ENCODE peak calls at places on chromosomes 4 and X, in seven cellular contexts. G is IMR-90, F is PC-9, V is cardiac muscle cell, L is psoas muscle, Q is heart right ventricle, Z is neural progenitor cell. A is an unnamed sample. For H3K36me3 and H3K4me1, the result is how much of the 10 kb centered on the place peaks cover.

GRCh38 chr4:102869569-102870227 is 906 bp downstream of the CISD2 start:
- DNase-seq in G (peak), F (no peak), V (no peak), L (no peak), Q (no peak), Z (no peak), A (no peak)

GRCh38 chr4:111283066-111283677 is 660.3 kb upstream of the PITX2 start:
- DNase-seq in G (peak), F (peak), V (peak), L (peak), Q (peak), Z (peak), A (no peak)

GRCh38 chr4:48949518-48950207 is 36.4 kb upstream of the CWH43 start:
- DNase-seq in G (no peak), F (no peak), V (no peak), L (no peak), Q (no peak), Z (no peak), A (no peak)

GRCh38 chr4:83177182-83177581 is 62.7 kb upstream of the PLAC8 start:
- DNase-seq in G (no peak), F (no peak), V (no peak), L (no peak), Q (no peak), Z (no peak), A (no peak)

GRCh38 chr4:183348706-183349659 is 26.8 kb upstream of the CLDN24 start:
- DNase-seq in G (peak), F (peak), V (no peak), L (no peak), Q (no peak), Z (no peak), A (no peak)

GRCh38 chr4:742742-743311 is 37.2 kb downstream of the PCGF3 start:
- DNase-seq in G (peak), F (peak), V (peak), L (peak), Q (peak), Z (peak), A (peak)

GRCh38 chrX:9566150-9566621 is 101.3 kb downstream of the TBL1X start:
- DNase-seq in G (peak), F (peak), V (no peak), L (peak), Q (peak), Z (no peak), A (no peak)

GRCh38 chr4:48343531-48343930 is 2.2 kb downstream of the SLAIN2 start:
- DNase-seq in G (peak), F (no peak), V (peak), L (no peak), Q (no peak), Z (no peak), A (no peak)

GRCh38 chr4:134708616-134709015 is 507.0 kb upstream of the PABPC4L start:
- DNase-seq in G (no peak), F (no peak), V (no peak), L (no peak), Q (no peak), Z (no peak), A (no peak)

GRCh38 chr4:78706302-78706701 is 69.8 kb upstream of the BMP2K start:
- DNase-seq in G (no peak), F (peak), V (no peak), L (no peak), Q (no peak), Z (no peak), A (no peak)

GRCh38 chr4:157225096-157225495 is 4.6 kb downstream of the GRIA2 start:
- DNase-seq in G (no peak), F (no peak), V (no peak), L (no peak), Q (no peak), Z (no peak), A (no peak)

GRCh38 chr4:139872274-139872673 is 206.7 kb downstream of the MGST2 start:
- DNase-seq in G (peak), F (peak), V (no peak), L (no peak), Q (no peak), Z (no peak), A (no peak)

GRCh38 chr4:6695660-6696581 is 2.2 kb downstream of the S100P start:
- DNase-seq in G (peak), F (peak), V (no peak), L (no peak), Q (no peak), Z (no peak), A (no peak)

GRCh38 chr4:88177981-88178632 is 19.7 kb upstream of the ABCG2 start:
- DNase-seq in G (peak), F (peak), V (peak), L (no peak), Q (no peak), Z (peak), A (no peak)

GRCh38 chrX:48958635-48959094 is 1.3 kb upstream of the OTUD5 start:
- DNase-seq in G (peak), F (peak), V (peak), L (peak), Q (peak), Z (peak), A (no peak)

DNA sequence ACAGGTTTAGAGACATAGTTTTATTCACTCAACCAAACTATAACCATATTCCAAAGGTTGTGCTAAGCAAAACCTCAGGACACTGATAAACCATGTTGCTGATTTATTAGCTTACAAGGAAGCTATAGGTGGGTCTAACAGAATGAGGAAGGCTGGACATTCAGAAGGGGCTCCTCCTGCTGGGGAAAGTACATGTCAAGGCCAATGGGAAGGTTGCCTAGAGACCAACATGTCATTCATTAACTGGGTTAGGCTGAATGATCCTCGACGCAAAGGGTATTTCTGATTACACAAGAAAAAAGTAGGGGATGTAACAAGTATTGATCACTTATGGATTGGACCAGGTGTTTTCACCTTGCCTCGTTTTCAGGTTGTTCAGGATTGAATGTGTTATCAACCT is 30.3 kb downstream of the SLC10A6 start:
- DNase-seq in G (no peak), F (no peak), V (no peak), L (no peak), Q (no peak), Z (no peak), A (no peak)
- TF ChIP-seq CTCF in G (no peak), F (no peak), V (no peak), L (no peak), Q (no peak), Z (no peak), A (no peak)

DNA sequence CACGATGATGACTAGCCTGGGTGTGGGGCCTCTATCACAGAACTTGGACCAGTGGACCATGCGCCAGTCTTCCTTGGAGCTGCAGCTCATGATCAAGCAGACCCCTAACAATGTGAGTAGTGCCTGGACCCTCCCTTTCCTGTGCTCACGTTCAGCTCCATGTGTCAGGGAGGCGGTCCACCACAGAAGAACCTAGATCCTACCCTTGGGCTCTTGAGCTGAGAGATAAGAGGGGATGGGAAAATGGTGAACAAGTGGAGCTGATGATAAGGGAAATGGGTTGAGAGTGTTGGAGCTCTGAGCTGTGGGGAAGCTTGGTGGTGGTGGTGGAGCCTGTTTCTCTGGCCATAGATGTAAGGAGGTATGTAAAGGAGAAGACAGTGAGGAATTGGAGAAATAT is 13.1 kb downstream of the MED12 start:
- DNase-seq in G (no peak), F (no peak), V (no peak), L (no peak), Q (no peak), Z (no peak), A (no peak)
- H3K36me3 ChIP-seq in G (half or more), F (under half), V (under half), L (under half), Q (under half), Z (under half), A (under half)

DNA sequence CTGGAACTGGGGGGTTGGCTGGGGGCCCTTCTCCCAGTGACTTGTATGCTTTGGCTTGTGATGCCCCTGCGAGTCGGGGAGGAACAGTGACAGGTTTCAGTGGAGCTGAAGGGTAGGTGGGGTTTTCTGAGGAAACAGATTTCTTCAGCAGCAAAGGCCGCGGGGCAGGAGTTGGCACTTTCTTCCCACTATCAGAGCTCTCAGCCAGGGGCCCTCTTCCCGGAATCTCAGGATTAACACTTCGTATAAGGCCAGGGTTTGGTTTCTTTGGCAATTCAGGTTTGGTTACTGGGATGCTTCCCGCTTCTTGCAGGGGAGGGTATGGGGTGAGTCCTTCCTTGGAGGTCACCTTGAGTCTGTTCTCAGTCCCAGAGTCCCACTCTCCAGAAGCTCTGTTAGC is 75.4 kb downstream of the RPS3A start:
- DNase-seq in G (no peak), F (no peak), V (no peak), L (no peak), Q (no peak), Z (no peak), A (no peak)
- H3K4me1 ChIP-seq in G (under half), F (under half), V (under half), L (under half), Q (under half), Z (under half), A (under half)

GRCh38 chrX:74614193-74614909 is at the start of gene RLIM:
- DNase-seq in G (peak), F (peak), V (peak), L (peak), Q (peak), Z (peak), A (peak)

DNA sequence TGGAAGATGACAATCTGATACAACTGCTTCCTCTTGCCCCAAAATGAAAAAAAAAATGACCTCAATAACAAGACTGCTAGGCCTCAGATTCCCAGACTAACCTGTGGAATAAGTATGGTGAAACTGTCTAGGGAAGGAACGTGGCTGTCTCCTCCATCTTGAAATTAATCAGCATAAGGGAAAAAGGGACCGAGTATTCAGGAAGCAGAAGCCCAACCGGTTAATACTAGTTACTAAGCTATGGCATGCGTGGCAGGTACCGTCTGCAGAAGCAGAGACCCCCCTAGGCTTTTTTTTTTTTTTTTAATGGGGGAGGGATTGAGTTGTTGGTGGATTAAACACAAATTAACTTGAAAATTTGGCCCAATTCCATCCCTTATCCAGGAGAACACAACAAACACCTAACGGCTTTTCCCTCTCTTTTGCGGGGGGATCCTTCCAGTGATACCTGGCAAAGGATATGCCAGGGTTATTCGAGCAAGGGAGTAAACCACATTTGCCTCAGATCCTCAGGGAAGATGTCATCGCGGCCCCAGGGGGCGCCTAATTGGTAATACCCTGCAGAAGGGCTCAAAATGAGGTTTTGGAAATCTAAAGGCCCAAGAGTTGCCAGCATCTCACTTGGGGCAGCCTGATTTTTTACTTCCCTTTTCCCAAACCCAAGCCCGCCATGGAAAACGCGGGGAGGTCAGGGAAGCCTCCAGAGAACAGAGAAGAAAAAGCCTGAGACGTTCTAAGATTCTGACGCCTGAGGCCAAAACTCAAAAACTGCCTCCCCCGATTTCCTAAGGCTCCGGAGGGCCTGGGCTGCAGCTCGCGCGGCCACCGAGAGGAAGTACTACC is 853 bp downstream of the RLIM start:
- DNase-seq in G (peak), F (no peak), V (peak), L (no peak), Q (no peak), Z (peak), A (peak)
- TF ChIP-seq CTCF in G (no peak), F (no peak), V (no peak), L (no peak), Q (no peak), Z (no peak), A (no peak)

GRCh38 chrX:142898164-142898563 is 127.6 kb upstream of the SPANXN4 start:
- DNase-seq in G (no peak), F (no peak), V (no peak), L (no peak), Q (no peak), Z (no peak), A (no peak)
- H3K36me3 ChIP-seq in G (under half), F (under half), V (under half), L (under half), Q (under half), Z (under half), A (under half)

DNA sequence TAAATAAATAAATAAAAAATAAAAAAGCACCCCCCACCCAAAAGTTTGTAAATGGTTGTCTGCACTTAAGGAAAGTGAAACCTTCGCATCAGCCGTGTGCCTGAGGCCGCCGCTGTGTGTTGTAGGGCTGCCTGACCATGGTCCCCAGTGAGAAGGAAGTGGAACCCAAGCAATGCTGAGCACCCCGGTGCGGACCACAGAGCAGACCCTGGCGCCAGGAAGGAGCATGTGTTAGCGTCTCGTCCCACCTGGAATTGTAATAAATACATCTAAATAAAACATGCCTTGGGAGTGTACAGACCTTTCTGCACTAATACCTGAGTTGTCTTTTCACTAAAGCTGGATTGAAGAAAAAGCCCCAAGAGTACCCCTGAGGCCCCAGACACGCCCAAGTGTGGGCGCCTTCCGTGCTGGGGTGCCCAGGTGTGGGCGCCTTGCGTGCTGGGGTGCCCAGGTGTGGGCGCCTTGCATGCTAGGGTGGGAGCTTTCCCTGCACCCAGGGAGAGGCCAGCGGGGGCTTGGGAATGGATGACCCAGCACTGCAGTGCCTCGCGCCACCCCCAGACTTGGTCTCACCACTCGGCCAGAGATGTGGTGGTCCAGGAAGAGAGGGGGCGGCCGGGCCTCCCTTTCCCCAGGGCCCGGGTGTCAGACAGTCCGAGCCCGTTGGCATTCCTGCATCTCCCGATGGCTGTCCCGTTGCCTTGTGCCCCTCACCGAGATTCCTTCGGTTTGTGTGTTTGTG is 33.7 kb downstream of the HTT-AS start:
- DNase-seq in G (no peak), F (no peak), V (no peak), L (no peak), Q (no peak), Z (no peak), A (no peak)
- H3K4me1 ChIP-seq in G (under half), F (under half), V (under half), L (under half), Q (under half), Z (under half), A (under half)

DNA sequence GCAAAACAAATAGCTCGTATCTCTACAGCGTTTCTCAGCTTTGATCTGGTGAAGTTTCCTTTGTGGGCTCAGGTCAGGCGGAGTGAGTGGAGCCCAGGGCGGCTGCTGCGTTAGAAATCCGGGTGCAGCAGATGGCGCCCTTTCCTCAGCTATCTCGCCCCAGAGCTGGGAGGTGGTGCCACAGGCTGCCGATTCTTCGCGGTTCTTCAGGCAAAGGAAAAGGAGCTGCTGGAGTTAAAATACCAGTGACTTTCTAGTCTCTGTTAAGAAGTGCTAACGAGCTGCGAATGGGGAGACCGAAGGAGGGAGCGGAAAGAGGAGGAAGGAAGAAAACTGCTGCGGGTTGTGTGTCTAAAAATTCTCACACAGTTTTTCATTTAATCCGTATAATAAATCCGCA is 114.6 kb downstream of the CPE start:
- DNase-seq in G (peak), F (peak), V (peak), L (peak), Q (peak), Z (peak), A (peak)
- TF ChIP-seq CTCF in G (peak), F (peak), V (peak), L (peak), Q (peak), Z (peak), A (peak)

DNA sequence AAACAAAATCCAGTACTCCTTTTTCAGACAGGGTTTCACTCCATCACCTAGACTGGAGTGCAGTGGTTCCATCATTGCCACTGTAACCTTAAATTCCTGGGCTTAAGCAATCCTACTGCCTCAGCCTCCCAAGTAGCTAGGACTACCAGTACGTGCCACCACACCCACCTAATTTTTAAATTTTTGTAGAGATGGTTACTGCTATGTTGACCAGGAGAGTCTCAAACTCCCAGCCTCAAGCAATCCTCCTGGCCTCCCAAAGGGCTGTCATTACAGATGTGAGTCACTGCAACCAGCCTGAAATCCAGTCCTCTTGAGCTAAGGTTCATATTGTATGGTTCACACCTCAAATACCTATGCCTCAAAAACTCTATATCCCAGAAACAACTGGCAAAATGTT is 22.4 kb downstream of the ANKRD17 start:
- DNase-seq in G (no peak), F (no peak), V (no peak), L (no peak), Q (no peak), Z (no peak), A (no peak)
- H3K36me3 ChIP-seq in G (under half), F (under half), V (under half), L (under half), Q (under half), Z (under half), A (under half)

GRCh38 chrX:134868766-134869495 is 121.9 kb upstream of the SMIM10 start:
- DNase-seq in G (peak), F (no peak), V (no peak), L (no peak), Q (no peak), Z (no peak), A (no peak)
- H3K4me1 ChIP-seq in G (under half), F (under half), V (under half), L (under half), Q (under half), Z (under half), A (under half)

A was measured in kidney.